ENCODE peak calls at places on chromosome 4, in eight cellular contexts. T, F, H, C, P, J, U and A are unnamed samples.
A peak's percentile ranks its signal among the peaks of the same experiment; 100 is the strongest.

GRCh38 chr4:40046311-40046980 is 10.2 kb upstream of the N4BP2 start:
- DNase-seq in T (no peak), F (no peak), H (peak; percentile 79), C (peak; percentile 42), P (no peak), J (peak; percentile 53), U (no peak), A (no peak)

GRCh38 chr4:28225005-28225404 is 1364.4 kb downstream of the STIM2 start:
- DNase-seq in T (peak; percentile 33), F (peak; percentile 67), H (peak; percentile 57), C (peak; percentile 61), P (peak; percentile 14), J (peak; percentile 62), U (no peak), A (peak; percentile 14)

GRCh38 chr4:85028910-85029309 is 62.4 kb upstream of the WDFY3 start:
- DNase-seq in T (no peak), F (no peak), H (no peak), C (peak; percentile 94), P (no peak), J (no peak), U (no peak), A (peak; percentile 14)

GRCh38 chr4:147336252-147336651 is 144.6 kb upstream of the EDNRA start:
- DNase-seq in T (no peak), F (no peak), H (peak; percentile 70), C (no peak), P (no peak), J (no peak), U (no peak), A (no peak)

GRCh38 chr4:130714006-130714405 is 1618.1 kb downstream of the C4orf33 start:
- DNase-seq in T (no peak), F (no peak), H (no peak), C (no peak), P (no peak), J (no peak), U (no peak), A (no peak)

GRCh38 chr4:98314791-98315565 is 53.8 kb downstream of the RAP1GDS1 start:
- DNase-seq in T (no peak), F (no peak), H (no peak), C (peak; percentile 25), P (no peak), J (no peak), U (no peak), A (no peak)

GRCh38 chr4:126955292-126956191 is 677.2 kb upstream of the INTU start:
- DNase-seq in T (no peak), F (no peak), H (no peak), C (no peak), P (no peak), J (no peak), U (no peak), A (no peak)

GRCh38 chr4:112270643-112271484 is 14.8 kb downstream of the TIFA start:
- DNase-seq in T (peak; percentile 32), F (no peak), H (no peak), C (peak; percentile 82), P (peak; percentile 63), J (peak; percentile 59), U (peak; percentile 40), A (no peak)

GRCh38 chr4:105966046-105966445 is 70.8 kb downstream of the NPNT start:
- DNase-seq in T (no peak), F (no peak), H (peak; percentile 19), C (peak; percentile 39), P (peak; percentile 82), J (peak; percentile 74), U (peak; percentile 84), A (peak; percentile 70)

GRCh38 chr4:122450847-122451246 is 5.7 kb downstream of the IL2 start:
- DNase-seq in T (peak; percentile 13), F (peak; percentile 74), H (no peak), C (peak; percentile 35), P (no peak), J (peak; percentile 62), U (no peak), A (peak; percentile 9)

GRCh38 chr4:53013873-53014272 is 151.8 kb downstream of the RASL11B start:
- DNase-seq in T (no peak), F (no peak), H (no peak), C (no peak), P (no peak), J (no peak), U (no peak), A (no peak)

GRCh38 chr4:154727540-154727939 is 16.3 kb upstream of the LRAT start:
- DNase-seq in T (no peak), F (no peak), H (no peak), C (no peak), P (no peak), J (no peak), U (no peak), A (no peak)

GRCh38 chr4:673349-674091 is 556 bp downstream of the ATP5ME start:
- DNase-seq in T (peak; percentile 58), F (peak; percentile 61), H (peak; percentile 21), C (no peak), P (no peak), J (no peak), U (no peak), A (no peak)

GRCh38 chr4:138513535-138513934 is 271.4 kb upstream of the SLC7A11 start:
- DNase-seq in T (no peak), F (no peak), H (no peak), C (no peak), P (no peak), J (no peak), U (no peak), A (no peak)

DNA sequence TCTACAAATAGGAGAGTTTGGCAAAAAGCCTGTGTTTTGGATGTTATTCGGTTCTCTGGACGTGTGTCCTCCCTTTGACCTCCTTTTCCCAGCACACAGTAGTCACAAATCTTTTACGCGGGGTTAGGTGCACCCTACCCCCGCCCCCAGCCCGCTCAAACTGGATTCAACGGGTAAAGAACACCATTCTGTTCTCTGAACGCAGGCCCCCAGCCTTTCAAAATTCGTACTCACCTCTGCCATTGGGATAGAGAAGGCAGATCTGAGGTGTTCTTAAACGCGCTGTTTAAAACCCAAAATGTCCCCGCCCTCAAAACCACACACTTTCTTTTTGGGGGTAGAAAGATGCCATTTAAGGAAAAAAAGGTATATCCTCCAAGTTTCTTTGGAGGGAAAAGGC is 2.7 kb downstream of the LEF1 start:
- DNase-seq in T (no peak), F (peak; percentile 32), H (no peak), C (no peak), P (no peak), J (no peak), U (no peak), A (no peak)
- H3K4me3 ChIP-seq in T (no peak overlapping the region), F (peak overlapping the region; percentile 71), H (no peak overlapping the region), C (peak overlapping the region; percentile 43), P (no peak overlapping the region), J (peak overlapping the region; percentile 69), U (no peak overlapping the region), A (no peak overlapping the region)

GRCh38 chr4:82798168-82799005 is at the start of gene SCD5:
- DNase-seq in T (peak; percentile 76), F (peak; percentile 93), H (peak; percentile 76), C (peak; percentile 73), P (no peak), J (peak; percentile 26), U (peak; percentile 20), A (no peak)

GRCh38 chr4:82797591-82798081 is 960 bp downstream of the SCD5 start:
- DNase-seq in T (peak; percentile 31), F (peak; percentile 61), H (peak; percentile 40), C (no peak), P (no peak), J (no peak), U (no peak), A (no peak)

GRCh38 chr4:82797048-82797590 is 1.5 kb downstream of the SCD5 start:
- DNase-seq in T (no peak), F (peak; percentile 59), H (peak; percentile 44), C (no peak), P (no peak), J (no peak), U (no peak), A (no peak)

GRCh38 chr4:82801910-82802521 is 3.4 kb upstream of the SCD5 start:
- DNase-seq in T (peak; percentile 30), F (no peak), H (peak; percentile 63), C (peak; percentile 54), P (no peak), J (peak; percentile 49), U (no peak), A (no peak)

DNA sequence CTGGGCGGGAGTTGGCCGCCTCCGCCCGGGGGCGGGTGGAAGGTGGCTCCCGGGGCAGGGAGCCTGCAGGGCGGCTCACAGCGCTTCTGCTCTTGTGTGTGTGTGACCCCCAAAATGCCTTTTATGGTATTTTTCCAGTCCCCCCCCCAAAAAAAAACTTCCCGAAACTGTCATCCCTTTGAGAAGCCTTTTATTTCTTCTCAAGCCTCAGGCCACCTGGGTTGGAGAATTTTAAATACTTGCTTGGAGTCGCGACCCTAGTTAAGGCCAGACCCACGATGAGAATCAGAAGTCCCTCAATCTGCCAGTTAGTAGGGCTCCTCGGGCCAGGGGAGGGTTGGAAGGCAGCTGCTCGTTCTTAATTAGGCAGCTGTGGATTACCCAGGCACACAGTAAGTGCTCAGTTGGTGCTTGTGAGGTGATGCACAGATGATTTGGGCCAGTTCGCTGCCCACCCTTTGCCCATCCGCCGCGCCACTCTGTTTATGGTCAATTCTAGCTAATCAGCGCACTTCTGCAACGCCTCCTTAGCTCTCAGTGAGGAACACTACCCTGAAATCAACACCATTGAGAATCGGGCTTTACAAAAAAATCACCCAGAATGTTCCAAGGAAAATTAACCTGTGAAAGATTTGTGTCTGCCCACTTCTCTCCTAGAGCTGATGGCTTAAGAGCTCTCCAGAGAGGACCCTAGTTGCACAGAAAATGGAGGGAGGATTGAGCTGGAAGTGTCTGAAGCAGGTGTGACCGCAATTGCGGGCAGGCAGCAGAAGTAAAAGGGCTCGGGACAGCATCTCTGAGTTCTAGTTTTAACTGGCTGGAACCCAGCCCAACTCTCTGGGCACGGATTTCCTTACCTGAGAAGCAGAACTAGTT is 648 bp upstream of the SCD5 start:
- DNase-seq in T (no peak), F (peak; percentile 66), H (peak; percentile 42), C (no peak), P (no peak), J (peak; percentile 10), U (no peak), A (no peak)
- TF ChIP-seq CTCF in T (no peak), F (no peak), H (no peak), C (no peak), P (no peak), J (no peak), U (no peak), A (no peak)

GRCh38 chr4:6472387-6473263 is at the start of gene PPP2R2C:
- DNase-seq in T (no peak), F (peak; percentile 82), H (no peak), C (no peak), P (no peak), J (peak; percentile 24), U (no peak), A (no peak)
- H3K4me3 ChIP-seq in T (no peak within 1 kb of the TSS), F (peak within 1 kb of the TSS; percentile 68), H (no peak within 1 kb of the TSS), C (no peak within 1 kb of the TSS), P (no peak within 1 kb of the TSS), J (peak within 1 kb of the TSS; percentile 78), U (no peak within 1 kb of the TSS), A (no peak within 1 kb of the TSS)

DNA sequence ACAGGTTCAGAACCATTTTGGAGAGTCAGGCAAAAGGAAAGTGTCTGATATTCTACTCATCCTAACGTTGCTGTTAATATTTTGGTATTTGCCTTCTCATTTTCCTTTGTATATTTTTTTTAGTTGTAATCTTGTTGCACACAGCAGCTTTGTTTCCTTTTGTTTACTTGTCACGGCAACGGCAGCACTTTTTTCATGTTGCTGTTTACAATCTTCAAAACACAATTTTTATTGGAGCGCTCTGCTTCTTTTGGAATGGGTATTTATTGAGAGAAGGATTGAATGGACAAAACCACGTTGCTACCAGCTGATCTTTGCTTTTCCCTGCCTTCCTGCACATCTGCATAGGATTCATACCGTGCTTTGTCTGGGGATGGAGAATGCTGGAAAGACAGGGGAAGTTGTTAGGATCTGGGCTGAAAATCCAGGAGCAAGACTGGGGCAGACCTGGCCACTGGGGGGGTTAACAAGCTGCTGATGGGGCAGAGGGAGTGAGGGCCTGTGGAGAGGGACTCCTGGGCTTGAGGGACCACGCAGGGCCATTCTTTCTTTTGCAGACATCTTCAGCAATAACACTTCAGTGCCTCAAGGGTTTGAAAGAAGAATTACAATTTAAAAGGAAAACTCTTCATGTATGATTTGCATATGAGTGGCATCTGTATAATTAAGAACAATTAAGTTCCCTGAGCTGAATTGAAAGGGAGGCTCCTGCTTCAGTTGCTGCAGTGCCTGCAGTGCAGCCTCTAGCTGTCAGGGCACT is 69.8 kb downstream of the TMEM131L start:
- DNase-seq in T (no peak), F (peak; percentile 39), H (peak; percentile 21), C (no peak), P (no peak), J (no peak), U (peak; percentile 27), A (peak; percentile 29)
- TF ChIP-seq CTCF in T (no peak), F (no peak), H (no peak), C (no peak), P (no peak), J (no peak), U (peak; percentile 9), A (no peak)